ENCODE peak calls at places on chromosomes 5 and 9, in four cellular contexts. One of them, this sample, is unnamed.

GRCh38 chr5:179530069-179530998 is 20.0 kb upstream of the RUFY1 start:
- DNase-seq in cardiac fibroblast: peak
- DNase-seq in BJ: no peak
- DNase-seq in A673: no peak
- DNase-seq in this sample: peak

GRCh38 chr5:166907314-166907713 is 1384.1 kb upstream of the WWC1 start:
- DNase-seq in A673: no peak
- DNase-seq in BJ: no peak
- DNase-seq in cardiac fibroblast: peak
- DNase-seq in this sample: peak

GRCh38 chr5:73170522-73170921 is 2.5 kb upstream of the TMEM174 start:
- DNase-seq in cardiac fibroblast: peak
- DNase-seq in BJ: no peak
- DNase-seq in A673: peak
- DNase-seq in this sample: peak

GRCh38 chr5:157193699-157194424 is 13.2 kb downstream of the ITK start:
- DNase-seq in BJ: no peak
- DNase-seq in A673: no peak
- DNase-seq in cardiac fibroblast: no peak
- DNase-seq in this sample: no peak

GRCh38 chr9:110875275-110875674 is 163.0 kb downstream of the LPAR1 start:
- DNase-seq in BJ: no peak
- DNase-seq in cardiac fibroblast: no peak
- DNase-seq in A673: no peak
- DNase-seq in this sample: no peak

GRCh38 chr9:14485366-14485765 is 171.4 kb upstream of the NFIB start:
- DNase-seq in BJ: no peak
- DNase-seq in A673: no peak
- DNase-seq in cardiac fibroblast: peak
- DNase-seq in this sample: no peak

GRCh38 chr9:96686638-96687335 is 31.7 kb upstream of the PRXL2C start:
- DNase-seq in cardiac fibroblast: peak
- DNase-seq in A673: peak
- DNase-seq in BJ: peak
- DNase-seq in this sample: peak

GRCh38 chr9:121634800-121635261 is 16.6 kb upstream of the DAB2IP start:
- DNase-seq in A673: no peak
- DNase-seq in BJ: no peak
- DNase-seq in cardiac fibroblast: peak
- DNase-seq in this sample: no peak

GRCh38 chr9:3180696-3181048 is 336.8 kb upstream of the PUM3 start:
- DNase-seq in BJ: no peak
- DNase-seq in A673: no peak
- DNase-seq in cardiac fibroblast: no peak
- DNase-seq in this sample: no peak

GRCh38 chr9:136054798-136055714 is 40.0 kb downstream of the NACC2 start:
- DNase-seq in A673: no peak
- DNase-seq in cardiac fibroblast: no peak
- DNase-seq in BJ: no peak
- DNase-seq in this sample: no peak

GRCh38 chr9:32422237-32422806 is 37.9 kb downstream of the ACO1 start:
- DNase-seq in A673: no peak
- DNase-seq in cardiac fibroblast: no peak
- DNase-seq in BJ: no peak
- DNase-seq in this sample: peak

GRCh38 chr5:37435261-37435660 is 56.1 kb downstream of the WDR70 start:
- DNase-seq in BJ: no peak
- DNase-seq in A673: no peak
- DNase-seq in cardiac fibroblast: peak
- DNase-seq in this sample: peak

GRCh38 chr5:114903767-114904166 is 265.9 kb downstream of the TRIM36 start:
- DNase-seq in BJ: no peak
- DNase-seq in cardiac fibroblast: no peak
- DNase-seq in A673: no peak
- DNase-seq in this sample: no peak

GRCh38 chr5:146446861-146447733 is at the start of gene TCERG1:
- DNase-seq in A673: peak
- DNase-seq in BJ: peak
- DNase-seq in cardiac fibroblast: peak
- DNase-seq in this sample: peak

GRCh38 chr9:127142291-127142690 is 19.9 kb upstream of the ANGPTL2 start:
- DNase-seq in A673: no peak
- DNase-seq in cardiac fibroblast: no peak
- DNase-seq in BJ: no peak
- DNase-seq in this sample: no peak

GRCh38 chr5:75640826-75641225 is 29.6 kb downstream of the ANKDD1B start:
- DNase-seq in BJ: no peak
- DNase-seq in A673: no peak
- DNase-seq in cardiac fibroblast: peak
- DNase-seq in this sample: no peak

GRCh38 chr9:1875921-1876448 is 139.2 kb upstream of the SMARCA2 start:
- DNase-seq in A673: no peak
- DNase-seq in cardiac fibroblast: no peak
- DNase-seq in BJ: no peak
- DNase-seq in this sample: no peak

GRCh38 chr5:168872246-168872645 is 293.1 kb upstream of the PANK3 start:
- DNase-seq in A673: no peak
- DNase-seq in BJ: no peak
- DNase-seq in cardiac fibroblast: no peak
- DNase-seq in this sample: no peak

GRCh38 chr9:129006328-129007034 is 21.6 kb downstream of the SH3GLB2 start:
- DNase-seq in cardiac fibroblast: peak
- DNase-seq in BJ: no peak
- DNase-seq in A673: peak
- DNase-seq in this sample: peak

GRCh38 chr5:139663752-139664151 is 15.6 kb downstream of the CXXC5 start:
- DNase-seq in A673: no peak
- DNase-seq in BJ: no peak
- DNase-seq in cardiac fibroblast: no peak
- DNase-seq in this sample: no peak

GRCh38 chr9:33159760-33160127 is 7.4 kb downstream of the B4GALT1 start:
- DNase-seq in A673: peak
- DNase-seq in cardiac fibroblast: peak
- DNase-seq in BJ: peak
- DNase-seq in this sample: peak

GRCh38 chr5:160312139-160312959 is at the start of gene CCNJL:
- DNase-seq in A673: peak
- DNase-seq in cardiac fibroblast: peak
- DNase-seq in BJ: no peak
- DNase-seq in this sample: peak

GRCh38 chr5:122775713-122776084 is 819 bp downstream of the SNX2 start:
- DNase-seq in A673: no peak
- DNase-seq in BJ: no peak
- DNase-seq in cardiac fibroblast: peak
- DNase-seq in this sample: peak

GRCh38 chr5:59293700-59294099 is 599.8 kb downstream of the PDE4D start:
- DNase-seq in BJ: no peak
- DNase-seq in cardiac fibroblast: no peak
- DNase-seq in A673: no peak
- DNase-seq in this sample: no peak

GRCh38 chr5:153863941-153864340 is 174.8 kb downstream of the FAM114A2 start:
- DNase-seq in BJ: no peak
- DNase-seq in A673: no peak
- DNase-seq in cardiac fibroblast: no peak
- DNase-seq in this sample: no peak

GRCh38 chr5:148208226-148208625 is 5.4 kb downstream of the SPINK6 start:
- DNase-seq in cardiac fibroblast: no peak
- DNase-seq in A673: no peak
- DNase-seq in BJ: no peak
- DNase-seq in this sample: no peak

GRCh38 chr9:91660295-91660589 is 236.6 kb upstream of the NFIL3 start:
- DNase-seq in BJ: no peak
- DNase-seq in cardiac fibroblast: no peak
- DNase-seq in A673: no peak
- DNase-seq in this sample: no peak

GRCh38 chr5:121182788-121183490 is 668.7 kb upstream of the FTMT start:
- DNase-seq in cardiac fibroblast: peak
- DNase-seq in BJ: no peak
- DNase-seq in A673: no peak
- DNase-seq in this sample: no peak

GRCh38 chr5:73436535-73437125 is 11.9 kb downstream of the FOXD1 start:
- DNase-seq in A673: no peak
- DNase-seq in cardiac fibroblast: no peak
- DNase-seq in BJ: no peak
- DNase-seq in this sample: no peak

GRCh38 chr5:78162253-78162862 is 132.1 kb downstream of the AP3B1 start:
- DNase-seq in cardiac fibroblast: peak
- DNase-seq in BJ: no peak
- DNase-seq in A673: peak
- DNase-seq in this sample: peak
- TF ChIP-seq CTCF in cardiac fibroblast: peak
- TF ChIP-seq CTCF in BJ: peak
- TF ChIP-seq CTCF in A673: peak
- TF ChIP-seq CTCF in this sample: peak

GRCh38 chr5:40962207-40962955 is 53.1 kb downstream of the C7 start:
- DNase-seq in A673: no peak
- DNase-seq in cardiac fibroblast: peak
- DNase-seq in BJ: no peak
- DNase-seq in this sample: no peak
- TF ChIP-seq CTCF in A673: peak
- TF ChIP-seq CTCF in cardiac fibroblast: no peak
- TF ChIP-seq CTCF in BJ: no peak
- TF ChIP-seq CTCF in this sample: no peak

DNA sequence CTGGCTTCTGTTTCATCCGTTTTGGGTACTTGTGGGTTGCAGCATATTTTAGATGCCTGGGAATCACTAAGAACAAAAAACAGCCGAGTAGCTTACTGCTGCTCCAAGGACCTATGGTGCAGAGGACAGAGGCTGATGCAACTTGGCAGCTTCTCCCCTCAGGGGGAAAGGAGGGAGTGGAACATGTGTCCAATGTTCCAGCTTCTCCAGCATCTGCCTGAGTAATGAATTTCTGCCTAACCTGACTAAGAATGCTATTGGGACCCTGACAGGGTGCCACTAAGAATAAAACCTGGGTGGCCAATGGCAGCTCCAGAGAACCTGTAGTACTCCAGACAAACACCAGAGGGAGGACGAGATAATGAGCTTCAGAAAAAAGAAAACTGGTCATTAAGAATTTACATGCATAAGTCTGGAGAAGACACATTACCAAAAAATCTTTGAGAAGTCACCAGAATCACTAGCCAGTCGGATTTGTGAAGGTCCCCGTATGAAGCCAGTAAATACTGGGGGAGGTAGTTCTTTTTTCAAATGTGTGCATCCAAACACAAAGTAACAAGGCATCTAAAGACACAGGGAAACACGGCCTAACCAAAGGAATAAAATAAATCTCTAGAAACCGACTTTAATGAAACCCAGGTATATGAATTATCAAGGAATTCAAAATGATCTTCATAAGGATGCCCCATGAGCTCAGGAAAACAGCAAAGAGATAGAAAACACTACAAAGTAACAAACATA is 293.5 kb downstream of the HINT1 start:
- DNase-seq in BJ: peak
- DNase-seq in A673: peak
- DNase-seq in cardiac fibroblast: peak
- DNase-seq in this sample: peak
- TF ChIP-seq CTCF in BJ: peak
- TF ChIP-seq CTCF in A673: peak
- TF ChIP-seq CTCF in cardiac fibroblast: peak
- TF ChIP-seq CTCF in this sample: peak

DNA sequence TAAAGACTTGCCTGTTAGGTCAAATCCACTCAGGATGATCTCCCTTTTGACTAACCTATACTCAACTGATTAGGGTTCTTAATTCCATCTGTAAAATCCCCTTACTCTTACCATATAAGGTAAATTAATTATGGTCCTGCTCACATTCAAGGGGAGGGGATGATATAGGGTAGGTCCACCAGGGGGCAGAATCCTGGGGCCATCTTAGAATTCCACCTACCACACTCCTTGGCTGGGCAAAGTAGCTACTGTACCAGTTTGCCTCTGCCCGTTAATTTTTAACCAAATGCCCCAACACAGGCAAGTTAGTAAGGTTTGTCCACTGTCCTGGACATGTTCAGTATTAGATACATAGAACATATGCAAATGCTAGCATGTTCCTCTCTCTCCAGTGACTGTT is 262.4 kb downstream of the SEMA5A start:
- DNase-seq in cardiac fibroblast: no peak
- DNase-seq in BJ: no peak
- DNase-seq in A673: no peak
- DNase-seq in this sample: no peak
- TF ChIP-seq CTCF in cardiac fibroblast: peak
- TF ChIP-seq CTCF in BJ: no peak
- TF ChIP-seq CTCF in A673: no peak
- TF ChIP-seq CTCF in this sample: no peak

DNA sequence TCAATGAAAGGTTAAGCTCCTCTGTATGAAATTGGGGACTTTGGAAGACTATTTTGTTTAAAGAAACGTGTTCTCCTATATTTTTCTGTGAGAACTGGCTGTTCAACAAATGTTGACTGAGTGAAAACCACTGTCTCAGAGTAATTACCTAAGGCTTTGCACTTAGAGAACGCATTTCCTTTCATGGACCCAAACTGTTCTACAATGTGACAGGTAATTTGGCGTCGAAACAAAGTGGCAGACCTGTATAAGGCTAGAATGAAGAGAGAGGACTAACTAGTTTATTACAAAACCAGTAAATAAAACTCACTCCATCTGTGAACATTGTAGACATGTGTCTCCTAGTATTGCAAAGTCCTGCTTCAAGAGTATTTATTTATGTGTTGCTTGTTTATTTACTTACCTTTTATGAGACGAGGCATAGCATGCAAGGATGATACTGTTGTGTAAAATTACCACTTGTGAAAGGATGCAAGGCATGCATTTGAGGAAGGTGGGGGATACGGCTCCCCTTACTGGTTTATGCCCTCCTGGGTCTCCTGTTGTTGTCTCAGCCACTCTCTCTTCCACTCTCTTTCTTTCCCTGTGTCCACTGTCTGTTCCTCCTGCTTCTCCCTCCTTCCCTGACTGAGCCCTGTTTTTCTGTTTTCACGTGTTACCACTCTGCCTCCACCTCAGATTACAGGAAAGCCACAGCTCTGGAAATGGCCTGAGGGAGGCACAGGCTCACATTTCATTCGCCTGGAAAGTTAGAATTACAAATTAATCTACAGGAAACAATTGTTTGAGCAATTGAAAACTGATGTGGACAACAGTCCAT is 444.0 kb upstream of the ZNF608 start:
- DNase-seq in cardiac fibroblast: no peak
- DNase-seq in BJ: peak
- DNase-seq in A673: no peak
- DNase-seq in this sample: peak
- TF ChIP-seq CTCF in cardiac fibroblast: no peak
- TF ChIP-seq CTCF in BJ: no peak
- TF ChIP-seq CTCF in A673: no peak
- TF ChIP-seq CTCF in this sample: no peak

This sample was measured in fibroblast of villous mesenchyme.